ENCODE peak calls at places on chromosome 7, in five cellular contexts. H is adipocyte, Z is lower lobe of right lung, B is body of pancreas, W is mammary epithelial cell. N is an unnamed sample.

GRCh38 chr7:20306499-20306946 is 24.2 kb upstream of the ITGB8 start:
- DNase-seq in H (no peak), Z (no peak), B (no peak), W (no peak), N (no peak)

GRCh38 chr7:70807650-70808049 is 324.3 kb upstream of the GALNT17 start:
- DNase-seq in H (no peak), Z (no peak), B (no peak), W (no peak), N (no peak)

GRCh38 chr7:102991077-102991539 is 78.3 kb downstream of the LRRC17 start:
- DNase-seq in H (no peak), Z (no peak), B (no peak), W (peak; percentile 2), N (no peak)

GRCh38 chr7:114539575-114539974 is 125.0 kb downstream of the FOXP2 start:
- DNase-seq in H (peak; percentile 72), Z (no peak), B (peak; percentile 14), W (no peak), N (no peak)

GRCh38 chr7:14191686-14192098 is 202.2 kb upstream of the ETV1 start:
- DNase-seq in H (peak; percentile 2), Z (no peak), B (no peak), W (peak; percentile 36), N (no peak)

GRCh38 chr7:140653319-140654108 is 12.9 kb upstream of the DENND2A start:
- DNase-seq in H (peak; percentile 95), Z (no peak), B (peak; percentile 61), W (peak; percentile 57), N (peak; percentile 5)

GRCh38 chr7:157302314-157302711 is 34.5 kb upstream of the DNAJB6 start:
- DNase-seq in H (peak; percentile 54), Z (peak; percentile 85), B (no peak), W (peak; percentile 42), N (peak; percentile 64)

GRCh38 chr7:75869776-75870379 is 9.0 kb upstream of the RHBDD2 start:
- DNase-seq in H (no peak), Z (no peak), B (no peak), W (peak; percentile 69), N (no peak)

GRCh38 chr7:139658919-139659675 is 118.7 kb downstream of the HIPK2 start:
- DNase-seq in H (no peak), Z (no peak), B (no peak), W (peak; percentile 24), N (no peak)

GRCh38 chr7:14073543-14073942 is 84.1 kb upstream of the ETV1 start:
- DNase-seq in H (no peak), Z (no peak), B (no peak), W (no peak), N (no peak)

GRCh38 chr7:105304040-105304895 is 84.5 kb downstream of the SRPK2 start:
- DNase-seq in H (peak; percentile 62), Z (no peak), B (no peak), W (peak; percentile 86), N (no peak)

GRCh38 chr7:151249034-151249731 is 689 bp upstream of the SMARCD3 start:
- DNase-seq in H (peak; percentile 88), Z (peak; percentile 79), B (peak; percentile 56), W (peak; percentile 31), N (peak; percentile 35)

GRCh38 chr7:155377837-155378579 is 79.9 kb upstream of the EN2 start:
- DNase-seq in H (peak; percentile 50), Z (no peak), B (no peak), W (peak; percentile 32), N (no peak)

GRCh38 chr7:379456-380225 is 89.7 kb downstream of the FOXL3 start:
- DNase-seq in H (peak; percentile 18), Z (peak; percentile 66), B (no peak), W (no peak), N (no peak)

GRCh38 chr7:50399635-50400034 is 50.5 kb downstream of the FIGNL1 start:
- DNase-seq in H (no peak), Z (no peak), B (no peak), W (no peak), N (no peak)

GRCh38 chr7:50405246-50405645 is 44.9 kb downstream of the FIGNL1 start:
- DNase-seq in H (no peak), Z (no peak), B (no peak), W (no peak), N (no peak)

GRCh38 chr7:50400114-50400513 is 50.0 kb downstream of the FIGNL1 start:
- DNase-seq in H (no peak), Z (no peak), B (no peak), W (no peak), N (no peak)

GRCh38 chr7:50406935-50407334 is 43.2 kb downstream of the FIGNL1 start:
- DNase-seq in H (no peak), Z (no peak), B (no peak), W (no peak), N (no peak)

DNA sequence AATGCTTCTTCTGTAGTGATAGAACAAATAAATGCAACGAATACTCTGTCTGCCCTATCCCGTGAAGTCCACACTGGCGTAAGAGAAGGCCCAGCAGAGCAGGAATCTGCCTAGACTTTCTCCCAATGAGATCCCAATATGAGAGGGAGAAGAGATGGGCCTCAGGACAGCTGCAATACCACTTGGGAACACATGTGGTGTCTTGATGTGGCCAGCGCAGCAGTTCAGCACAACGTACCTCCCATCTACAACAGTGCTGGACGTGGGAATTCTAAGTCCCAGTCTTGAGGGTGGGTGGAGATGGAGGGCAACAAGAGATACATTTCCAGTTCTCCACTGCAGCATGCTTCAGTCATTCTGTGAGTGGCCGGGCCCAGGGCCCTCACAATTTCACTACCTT is 45.8 kb downstream of the FIGNL1 start:
- DNase-seq in H (no peak), Z (no peak), B (no peak), W (no peak), N (no peak)
- H3K36me3 ChIP-seq in H (no peaks in the 10 kb centered on the region), Z (peaks cover 17% of the 10 kb centered on the region), B (no peaks in the 10 kb centered on the region), W (no peaks in the 10 kb centered on the region), N (peaks cover 51% of the 10 kb centered on the region)

GRCh38 chr7:135333946-135334345 is 100.3 kb downstream of the STRA8 start:
- DNase-seq in H (no peak), Z (no peak), B (no peak), W (no peak), N (no peak)

GRCh38 chr7:135337506-135337905 is 103.9 kb downstream of the STRA8 start:
- DNase-seq in H (no peak), Z (no peak), B (no peak), W (no peak), N (no peak)

GRCh38 chr7:135334830-135335543 is 101.3 kb downstream of the STRA8 start:
- DNase-seq in H (no peak), Z (no peak), B (no peak), W (no peak), N (no peak)

GRCh38 chr7:135338151-135338550 is 104.5 kb downstream of the STRA8 start:
- DNase-seq in H (no peak), Z (no peak), B (no peak), W (no peak), N (no peak)

DNA sequence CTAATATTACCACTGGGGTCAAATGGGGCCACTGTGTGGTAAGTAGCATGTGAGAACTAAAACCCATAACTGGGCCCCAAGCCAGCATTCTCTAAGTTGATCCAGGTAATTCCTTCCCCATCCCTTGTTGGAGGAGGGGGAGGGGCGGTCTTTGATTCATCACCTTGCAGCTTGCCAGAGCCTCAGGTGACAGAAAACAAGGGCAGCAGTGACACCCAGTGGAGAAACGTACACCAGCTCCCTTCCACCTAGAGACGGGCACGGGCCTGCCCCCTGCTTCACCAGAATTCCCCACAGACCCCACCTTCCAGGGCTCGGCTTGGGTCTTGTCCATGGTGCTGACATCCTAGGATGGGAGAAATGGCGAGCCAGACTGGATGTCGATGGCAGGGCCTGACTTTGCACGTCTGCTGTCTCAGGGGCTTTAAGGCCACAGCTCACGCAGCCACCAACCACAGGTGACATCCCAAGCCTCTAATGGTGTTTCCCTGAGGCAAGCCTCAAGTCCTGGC is 102.0 kb downstream of the STRA8 start:
- DNase-seq in H (peak; percentile 32), Z (no peak), B (peak; percentile 79), W (peak; percentile 98), N (peak; percentile 5)
- H3K4me3 ChIP-seq in H (no peak overlapping the region), Z (no peak overlapping the region), B (no peak overlapping the region), W (no peak overlapping the region), N (no peak overlapping the region)

DNA sequence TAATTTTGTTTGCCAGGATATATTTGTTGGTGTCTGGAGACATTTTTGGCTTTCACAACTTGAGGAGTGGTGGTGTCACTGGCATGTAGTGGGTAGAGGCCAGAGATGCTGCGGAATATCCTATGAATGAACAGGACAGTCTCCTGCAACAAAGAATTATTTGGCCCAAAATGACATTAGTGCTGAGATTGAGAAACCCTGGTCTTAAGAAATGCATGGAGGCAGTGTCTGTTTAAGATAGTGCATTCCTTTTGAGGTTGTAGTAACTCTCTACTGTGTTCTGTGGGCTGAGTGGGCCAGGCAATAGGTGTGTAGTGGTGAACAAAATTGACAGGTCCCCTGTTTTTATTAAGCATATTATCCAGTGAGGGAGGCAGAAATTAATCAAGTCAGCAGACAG is 165.5 kb downstream of the CDK14 start:
- DNase-seq in H (peak; percentile 51), Z (no peak), B (no peak), W (no peak), N (no peak)
- H3K36me3 ChIP-seq in H (no peaks in the 10 kb centered on the region), Z (no peaks in the 10 kb centered on the region), B (no peaks in the 10 kb centered on the region), W (no peaks in the 10 kb centered on the region), N (no peaks in the 10 kb centered on the region)

DNA sequence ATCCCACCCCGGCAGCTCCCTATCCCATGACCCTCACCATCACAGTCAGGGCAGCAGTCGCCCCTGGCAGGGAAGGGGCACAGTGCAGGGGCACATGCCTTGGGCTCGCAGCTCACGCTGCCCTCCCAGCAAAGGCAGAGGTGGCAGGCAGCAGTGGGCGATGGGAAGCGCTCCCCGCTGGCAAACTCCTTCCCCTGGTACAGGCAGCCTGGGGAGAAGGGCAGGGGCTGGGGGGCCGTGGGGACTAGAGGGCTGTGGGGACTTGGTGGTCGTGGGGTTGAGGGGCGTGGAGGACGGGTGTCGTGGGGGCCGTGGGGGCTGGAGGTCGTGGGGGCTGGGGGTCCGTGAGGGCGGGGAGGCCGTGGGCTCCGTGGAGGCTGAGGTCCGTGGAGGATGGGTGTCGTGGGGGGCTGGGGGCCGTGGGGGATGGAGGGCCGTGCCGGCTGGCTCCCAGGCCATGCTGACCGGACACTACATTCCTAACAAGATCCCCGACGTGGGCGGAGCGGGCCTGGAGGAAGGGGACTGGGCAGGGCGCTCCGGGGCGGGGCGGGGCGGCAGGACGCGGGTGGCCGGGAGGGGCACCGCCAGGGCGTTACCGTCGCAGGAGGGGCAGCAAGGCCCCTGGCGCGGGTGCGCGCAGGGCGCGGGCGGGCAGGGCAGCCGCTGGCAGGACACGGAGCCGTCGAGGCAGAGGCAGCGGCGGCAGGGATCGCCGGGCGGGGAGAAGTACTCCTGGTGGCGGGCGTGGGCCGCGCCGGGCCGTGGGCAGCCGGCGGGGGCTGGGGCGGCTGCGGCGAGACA is 20.0 kb downstream of the KCP start:
- DNase-seq in H (peak; percentile 63), Z (no peak), B (no peak), W (no peak), N (no peak)
- H3K4me3 ChIP-seq in H (no peak overlapping the region), Z (peak overlapping the region; percentile 43), B (no peak overlapping the region), W (peak overlapping the region; percentile 44), N (no peak overlapping the region)

GRCh38 chr7:2436341-2437104 is 33.1 kb downstream of the CHST12 start:
- DNase-seq in H (no peak), Z (no peak), B (no peak), W (no peak), N (no peak)
- H3K36me3 ChIP-seq in H (peaks cover 33% of the 10 kb centered on the region), Z (peaks cover 52% of the 10 kb centered on the region), B (no peaks in the 10 kb centered on the region), W (no peaks in the 10 kb centered on the region), N (peaks cover 34% of the 10 kb centered on the region)

N was measured in CD4-positive, CD25-positive, alpha-beta regulatory T cell.